ENCODE peak calls at places on chromosome 9, in five cellular contexts. Y, U, V, P and G are unnamed samples. For H3K4me1, the result is how much of the 10 kb centered on the place peaks cover.

GRCh38 chr9:76704601-76705204 is 59.5 kb upstream of the PCA3 start:
- DNase-seq in Y (peak), U (no peak), V (no peak), P (peak), G (no peak)

GRCh38 chr9:18791074-18791473 is 241.9 kb downstream of the SAXO1 start:
- DNase-seq in Y (no peak), U (no peak), V (peak), P (peak), G (no peak)

GRCh38 chr9:96071245-96072124 is 196.0 kb downstream of the ERCC6L2 start:
- DNase-seq in Y (no peak), U (no peak), V (peak), P (peak), G (no peak)

GRCh38 chr9:134662143-134662876 is 20.7 kb downstream of the COL5A1 start:
- DNase-seq in Y (no peak), U (peak), V (no peak), P (no peak), G (no peak)

GRCh38 chr9:85727500-85727899 is 14.3 kb downstream of the AGTPBP1 start:
- DNase-seq in Y (no peak), U (no peak), V (no peak), P (no peak), G (no peak)

GRCh38 chr9:106800691-106801090 is 62.3 kb upstream of the ZNF462 start:
- DNase-seq in Y (no peak), U (no peak), V (no peak), P (no peak), G (no peak)

GRCh38 chr9:12889402-12890106 is 114.7 kb downstream of the LURAP1L start:
- DNase-seq in Y (peak), U (no peak), V (no peak), P (no peak), G (no peak)

GRCh38 chr9:121886759-121887485 is 206.2 kb downstream of the TTLL11 start:
- DNase-seq in Y (no peak), U (no peak), V (no peak), P (no peak), G (no peak)

GRCh38 chr9:32783168-32783891 is at the start of gene TMEM215:
- DNase-seq in Y (no peak), U (no peak), V (peak), P (no peak), G (no peak)

GRCh38 chr9:38047301-38048251 is 21.5 kb downstream of the SHB start:
- DNase-seq in Y (no peak), U (peak), V (peak), P (no peak), G (peak)

GRCh38 chr9:126989847-126990821 is 75.6 kb downstream of the RALGPS1 start:
- DNase-seq in Y (no peak), U (no peak), V (no peak), P (no peak), G (no peak)

GRCh38 chr9:70883056-70883455 is 238.4 kb downstream of the TRPM3 start:
- DNase-seq in Y (no peak), U (no peak), V (no peak), P (no peak), G (no peak)

GRCh38 chr9:74777136-74777879 is 110.4 kb downstream of the TRPM6 start:
- DNase-seq in Y (peak), U (no peak), V (peak), P (peak), G (peak)

GRCh38 chr9:111994831-111995458 is 98.3 kb downstream of the UGCG start:
- DNase-seq in Y (no peak), U (no peak), V (no peak), P (no peak), G (no peak)

GRCh38 chr9:75997196-75997595 is 106.7 kb downstream of the PCSK5 start:
- DNase-seq in Y (no peak), U (no peak), V (no peak), P (no peak), G (no peak)

GRCh38 chr9:24498632-24499031 is 47.1 kb downstream of the IZUMO3 start:
- DNase-seq in Y (no peak), U (no peak), V (no peak), P (no peak), G (no peak)

GRCh38 chr9:131078427-131079366 is 17.6 kb upstream of the AIF1L start:
- DNase-seq in Y (no peak), U (no peak), V (no peak), P (no peak), G (no peak)

DNA sequence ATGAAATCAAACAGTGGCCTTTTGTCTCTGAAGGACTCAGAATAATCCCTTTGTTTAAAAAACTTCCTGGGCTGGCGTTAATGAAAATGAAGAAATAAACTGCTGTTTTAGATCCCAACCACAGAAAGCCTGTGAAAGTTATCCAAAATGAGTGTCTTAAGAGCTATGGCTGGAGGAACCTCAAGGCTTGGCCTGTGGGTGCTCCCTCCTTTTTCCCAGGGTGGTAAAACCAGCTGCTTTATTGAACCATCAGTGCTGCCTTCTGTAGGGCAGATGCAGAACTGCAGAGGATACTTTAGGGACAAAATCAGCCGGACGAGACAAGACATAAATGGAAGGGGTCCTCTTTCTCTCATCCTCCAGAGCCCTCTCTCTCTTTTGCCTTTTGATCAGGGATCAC is 100.9 kb downstream of the SMARCA2 start:
- DNase-seq in Y (no peak), U (no peak), V (peak), P (peak), G (no peak)
- TF ChIP-seq CTCF in Y (peak), U (peak), V (peak), P (peak), G (no peak)

DNA sequence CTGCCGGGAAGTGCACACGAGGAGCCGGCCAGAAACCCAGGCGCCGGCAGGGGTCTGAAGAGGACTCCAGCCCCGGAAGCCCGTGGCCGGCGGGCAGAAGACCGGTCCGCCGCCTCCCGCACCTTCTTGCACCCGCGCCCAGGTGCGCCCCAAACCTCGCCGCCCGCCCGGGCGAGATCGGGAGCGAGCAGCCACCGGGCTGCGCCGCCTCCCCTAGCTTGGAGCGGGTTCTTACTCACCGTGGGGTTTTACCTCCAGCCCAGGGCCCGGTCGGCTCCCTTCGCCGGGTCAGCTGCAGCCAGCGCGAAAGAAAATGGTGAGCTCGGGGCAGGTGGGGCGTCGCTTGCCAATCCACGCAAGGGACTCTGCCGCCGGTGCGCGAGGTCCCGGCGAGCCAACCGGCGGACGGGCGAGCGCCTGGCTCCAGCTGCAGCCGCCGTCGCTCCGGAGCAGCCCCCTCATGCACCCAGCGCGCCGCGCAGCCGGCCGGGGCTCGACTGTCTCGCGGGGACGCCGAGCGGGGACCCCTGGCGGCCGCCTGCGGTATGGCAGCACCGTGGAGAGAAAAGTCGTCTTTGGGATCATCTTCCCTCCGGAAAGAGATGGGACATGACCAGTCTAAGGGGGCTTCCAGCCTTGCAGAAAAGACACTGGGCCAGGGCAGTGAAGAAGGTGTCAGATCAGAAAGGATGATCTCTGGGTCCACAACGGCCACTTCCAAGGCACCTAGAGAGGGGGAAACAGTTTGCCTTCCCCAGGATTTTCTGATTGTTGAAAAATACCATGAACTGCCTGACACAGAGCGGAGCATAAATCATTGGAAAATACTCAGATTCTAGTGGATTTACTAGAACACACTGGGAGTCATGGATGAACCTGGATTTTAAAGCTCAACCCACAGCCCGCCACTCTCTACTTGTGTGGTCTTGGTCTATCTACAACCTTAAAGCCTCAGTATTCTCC is at the start of gene MOB3B:
- DNase-seq in Y (peak), U (peak), V (peak), P (peak), G (peak)
- H3K27ac ChIP-seq in Y (no peak), U (peak), V (peak), P (no peak), G (peak)

GRCh38 chr9:37039065-37039464 is 5.0 kb upstream of the PAX5 start:
- DNase-seq in Y (no peak), U (no peak), V (no peak), P (no peak), G (no peak)

GRCh38 chr9:37035472-37036236 is 1.6 kb upstream of the PAX5 start:
- DNase-seq in Y (no peak), U (no peak), V (peak), P (peak), G (no peak)

GRCh38 chr9:37036237-37037136 is 2.4 kb upstream of the PAX5 start:
- DNase-seq in Y (peak), U (no peak), V (peak), P (peak), G (no peak)

GRCh38 chr9:37037137-37037743 is 3.2 kb upstream of the PAX5 start:
- DNase-seq in Y (no peak), U (no peak), V (no peak), P (peak), G (no peak)

GRCh38 chr9:37037744-37038640 is 3.9 kb upstream of the PAX5 start:
- DNase-seq in Y (no peak), U (no peak), V (peak), P (peak), G (no peak)
- H3K4me1 ChIP-seq in Y (under half), U (under half), V (under half), P (half or more), G (under half)

GRCh38 chr9:23005061-23005690 is 558.6 kb downstream of the DMRTA1 start:
- DNase-seq in Y (no peak), U (no peak), V (no peak), P (no peak), G (no peak)
- TF ChIP-seq CTCF in Y (no peak), U (no peak), V (no peak), P (no peak), G (no peak)

GRCh38 chr9:72627147-72627546 is 105.7 kb downstream of the TMC1 start:
- DNase-seq in Y (no peak), U (no peak), V (no peak), P (no peak), G (no peak)
- H3K27ac ChIP-seq in Y (no peak), U (no peak), V (no peak), P (no peak), G (no peak)

DNA sequence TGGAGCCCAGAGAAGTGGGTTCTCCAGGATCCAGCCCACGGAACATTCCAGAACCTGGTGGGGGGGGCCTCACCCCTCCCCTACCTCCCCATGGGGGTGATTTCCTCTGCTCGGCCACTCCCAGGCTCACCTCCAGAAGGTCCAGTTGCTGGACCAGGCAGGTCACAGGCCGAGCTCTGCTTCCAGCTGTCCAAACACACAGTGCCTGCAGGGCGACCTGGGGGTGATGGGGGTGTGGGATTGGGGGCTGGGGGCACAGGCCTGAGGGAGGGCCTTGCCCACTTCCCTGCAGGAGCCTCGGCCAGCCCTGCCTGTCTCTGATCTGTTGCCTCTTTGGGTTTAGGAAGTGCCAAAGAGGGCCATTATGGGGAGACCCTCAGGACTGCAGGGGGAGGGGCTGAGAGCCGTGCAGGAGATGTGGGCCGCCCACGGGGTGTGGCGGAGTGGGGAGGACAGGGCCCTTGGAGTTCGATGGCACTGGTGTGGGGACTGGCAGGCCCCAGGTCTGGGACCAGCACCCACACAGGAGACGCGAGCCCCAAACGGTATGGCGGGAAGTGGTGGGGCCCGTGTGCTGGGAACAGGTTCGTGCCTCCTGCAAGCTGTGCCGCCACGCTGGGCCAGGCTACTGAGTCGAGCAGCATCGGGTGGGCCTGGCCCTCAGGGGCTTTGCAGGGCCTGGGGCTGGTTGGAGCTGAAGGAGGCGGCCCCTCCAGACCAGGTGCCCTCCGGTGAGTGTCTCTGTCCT is 45.6 kb upstream of the EGFL7 start:
- DNase-seq in Y (no peak), U (no peak), V (peak), P (no peak), G (no peak)
- H3K4me1 ChIP-seq in Y (under half), U (under half), V (under half), P (under half), G (under half)

GRCh38 chr9:132801659-132802058 is 76.4 kb downstream of the AK8 start:
- DNase-seq in Y (no peak), U (no peak), V (no peak), P (no peak), G (no peak)

GRCh38 chr9:132797861-132798659 is 80.0 kb downstream of the AK8 start:
- DNase-seq in Y (no peak), U (no peak), V (no peak), P (no peak), G (no peak)

GRCh38 chr9:132800038-132800648 is 77.9 kb downstream of the AK8 start:
- DNase-seq in Y (peak), U (no peak), V (peak), P (peak), G (peak)

GRCh38 chr9:132802121-132802795 is 75.8 kb downstream of the AK8 start:
- DNase-seq in Y (no peak), U (no peak), V (no peak), P (no peak), G (no peak)

DNA sequence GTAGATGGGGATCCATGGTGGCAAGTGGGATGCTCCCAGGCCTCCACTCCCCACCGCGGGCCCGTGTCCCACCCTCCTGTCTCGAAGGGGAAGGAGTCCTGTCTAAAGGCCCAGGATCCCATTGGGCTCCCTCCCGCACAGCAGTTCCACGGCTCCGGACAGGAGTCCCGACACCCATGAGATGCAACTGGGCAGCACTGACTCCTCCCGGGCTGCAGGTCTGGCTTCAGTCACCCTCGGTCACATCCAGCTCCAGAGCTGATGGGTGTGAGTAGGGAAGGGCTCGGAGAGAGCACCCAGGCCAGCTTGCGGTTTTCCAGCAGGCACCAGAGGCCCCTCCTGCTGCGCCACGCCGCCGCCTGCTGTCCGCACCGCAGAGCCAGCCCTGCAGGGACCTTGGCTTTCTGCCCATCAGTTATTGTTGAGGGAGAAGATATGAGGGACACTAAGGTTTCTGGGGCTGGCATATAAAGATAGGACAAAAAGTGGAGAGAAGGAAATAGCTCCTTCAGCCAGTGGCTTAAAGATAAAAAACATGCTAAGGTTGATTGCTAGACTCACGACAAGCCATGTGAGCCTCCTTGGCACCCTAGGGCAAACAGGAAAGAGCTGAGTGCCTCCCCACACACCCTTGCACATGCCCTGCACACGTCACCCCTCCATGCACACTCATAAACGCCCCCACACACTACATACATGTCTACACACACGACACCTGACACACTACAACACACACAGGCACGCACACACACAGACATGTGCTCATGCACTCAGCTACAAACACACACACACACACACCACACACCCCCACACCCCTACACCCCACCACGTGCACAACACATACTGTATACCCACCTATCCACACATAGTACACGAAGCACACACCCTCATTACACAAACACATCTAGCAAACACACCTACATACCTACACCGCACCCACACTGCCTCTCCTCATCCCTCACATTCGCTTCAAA is 79.0 kb downstream of the AK8 start:
- DNase-seq in Y (no peak), U (no peak), V (no peak), P (no peak), G (peak)
- TF ChIP-seq CTCF in Y (no peak), U (no peak), V (peak), P (no peak), G (no peak)

DNA sequence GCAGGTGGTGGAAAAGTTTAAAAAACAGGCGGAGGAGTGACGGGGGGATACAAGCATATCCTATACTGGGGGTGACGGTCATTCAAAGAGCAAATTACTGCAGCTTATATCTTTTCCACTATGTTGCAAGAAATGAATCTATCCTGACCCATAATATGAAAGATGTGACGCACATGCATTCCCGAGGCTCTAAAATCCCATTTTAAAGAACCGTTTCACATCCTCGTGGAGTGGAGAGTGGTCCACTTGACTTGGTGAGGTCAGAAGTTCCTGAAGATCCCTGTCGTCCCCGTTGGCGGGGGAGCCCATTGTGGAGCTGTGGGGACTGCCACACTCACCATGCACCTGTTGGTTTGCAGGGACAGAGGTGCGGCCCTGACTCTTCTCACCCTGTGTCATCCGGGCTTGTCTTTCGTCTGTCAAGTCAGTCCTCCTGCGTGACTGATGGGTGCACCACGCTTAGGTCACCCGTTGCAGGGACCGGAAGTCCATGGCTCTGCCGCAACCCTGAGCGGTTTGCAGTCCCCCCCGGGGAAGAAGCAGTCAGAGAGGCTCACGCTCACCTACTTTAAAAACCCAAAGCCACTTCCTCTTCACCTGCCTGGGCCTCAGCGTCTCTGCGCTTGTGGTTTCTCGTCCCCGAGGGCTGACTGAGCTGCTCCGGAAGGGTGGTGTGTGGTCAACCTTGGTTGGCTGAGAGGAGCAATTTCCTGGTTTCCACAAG is 53.0 kb downstream of the USP20 start:
- DNase-seq in Y (peak), U (no peak), V (no peak), P (peak), G (peak)
- H3K27ac ChIP-seq in Y (peak), U (no peak), V (no peak), P (peak), G (peak)

GRCh38 chr9:9499546-9499945 is 1113.3 kb downstream of the PTPRD start:
- DNase-seq in Y (no peak), U (no peak), V (no peak), P (no peak), G (no peak)
- H3K4me1 ChIP-seq in Y (under half), U (under half), V (under half), P (under half), G (under half)

GRCh38 chr9:16191237-16191636 is 638.4 kb downstream of the CCDC171 start:
- DNase-seq in Y (no peak), U (no peak), V (no peak), P (no peak), G (no peak)

GRCh38 chr9:16196206-16196605 is 643.4 kb downstream of the CCDC171 start:
- DNase-seq in Y (no peak), U (no peak), V (no peak), P (no peak), G (no peak)

GRCh38 chr9:16197578-16198370 is 644.9 kb downstream of the CCDC171 start:
- DNase-seq in Y (no peak), U (no peak), V (no peak), P (no peak), G (no peak)

GRCh38 chr9:16192403-16193017 is 639.7 kb downstream of the CCDC171 start:
- DNase-seq in Y (no peak), U (no peak), V (no peak), P (no peak), G (no peak)

GRCh38 chr9:16191691-16192402 is 639.0 kb downstream of the CCDC171 start:
- DNase-seq in Y (peak), U (no peak), V (peak), P (peak), G (peak)
- TF ChIP-seq CTCF in Y (peak), U (peak), V (peak), P (peak), G (peak)